ENCODE peak calls at places on chromosomes 12 and 14, in eight cellular contexts. One of them, this sample, is unnamed. For H3K4me1, the result is how much of the 10 kb centered on the place peaks cover.

GRCh38 chr12:6919588-6919987 is 5.2 kb downstream of the ENO2 start:
- DNase-seq in GM23248: no peak
- DNase-seq in mesenchymal stem cell: no peak
- DNase-seq in DND-41: no peak
- DNase-seq in PC-3: no peak
- DNase-seq in NT2/D1: no peak
- DNase-seq in adipocyte: no peak
- DNase-seq in fibroblast of lung: no peak
- DNase-seq in this sample: no peak

GRCh38 chr12:111353026-111353425 is 15.9 kb downstream of the PHETA1 start:
- DNase-seq in GM23248: no peak
- DNase-seq in mesenchymal stem cell: no peak
- DNase-seq in DND-41: no peak
- DNase-seq in PC-3: no peak
- DNase-seq in NT2/D1: no peak
- DNase-seq in adipocyte: no peak
- DNase-seq in fibroblast of lung: no peak
- DNase-seq in this sample: no peak

GRCh38 chr12:112401903-112402498 is 7.4 kb downstream of the RPL6 start:
- DNase-seq in GM23248: no peak
- DNase-seq in mesenchymal stem cell: no peak
- DNase-seq in DND-41: no peak
- DNase-seq in PC-3: no peak
- DNase-seq in NT2/D1: no peak
- DNase-seq in adipocyte: no peak
- DNase-seq in fibroblast of lung: no peak
- DNase-seq in this sample: no peak

GRCh38 chr12:53145861-53146260 is 34.7 kb upstream of the ZNF740 start:
- DNase-seq in GM23248: no peak
- DNase-seq in mesenchymal stem cell: no peak
- DNase-seq in DND-41: no peak
- DNase-seq in PC-3: no peak
- DNase-seq in NT2/D1: no peak
- DNase-seq in adipocyte: no peak
- DNase-seq in fibroblast of lung: no peak
- DNase-seq in this sample: no peak

GRCh38 chr12:8081228-8081920 is 700 bp upstream of the NECAP1 start:
- DNase-seq in GM23248: peak
- DNase-seq in mesenchymal stem cell: peak
- DNase-seq in DND-41: peak
- DNase-seq in PC-3: no peak
- DNase-seq in NT2/D1: no peak
- DNase-seq in adipocyte: peak
- DNase-seq in fibroblast of lung: no peak
- DNase-seq in this sample: peak

GRCh38 chr14:53147208-53147607 is 5.9 kb downstream of the DDHD1 start:
- DNase-seq in GM23248: no peak
- DNase-seq in mesenchymal stem cell: no peak
- DNase-seq in DND-41: no peak
- DNase-seq in PC-3: no peak
- DNase-seq in NT2/D1: no peak
- DNase-seq in adipocyte: no peak
- DNase-seq in fibroblast of lung: no peak
- DNase-seq in this sample: no peak

GRCh38 chr12:41932470-41932991 is 212.1 kb downstream of the GXYLT1 start:
- DNase-seq in GM23248: peak
- DNase-seq in mesenchymal stem cell: peak
- DNase-seq in DND-41: no peak
- DNase-seq in PC-3: peak
- DNase-seq in NT2/D1: no peak
- DNase-seq in adipocyte: no peak
- DNase-seq in fibroblast of lung: peak
- DNase-seq in this sample: peak

GRCh38 chr14:83664389-83664788 is 1865.6 kb upstream of the FLRT2 start:
- DNase-seq in GM23248: no peak
- DNase-seq in mesenchymal stem cell: no peak
- DNase-seq in DND-41: no peak
- DNase-seq in PC-3: no peak
- DNase-seq in NT2/D1: no peak
- DNase-seq in adipocyte: no peak
- DNase-seq in fibroblast of lung: no peak
- DNase-seq in this sample: no peak

GRCh38 chr12:130987151-130987931 is 33.6 kb downstream of the ADGRD1 start:
- DNase-seq in GM23248: no peak
- DNase-seq in mesenchymal stem cell: no peak
- DNase-seq in DND-41: no peak
- DNase-seq in PC-3: no peak
- DNase-seq in NT2/D1: no peak
- DNase-seq in adipocyte: no peak
- DNase-seq in fibroblast of lung: no peak
- DNase-seq in this sample: no peak

GRCh38 chr12:62832528-62832927 is 102.4 kb downstream of the PPM1H start:
- DNase-seq in GM23248: no peak
- DNase-seq in mesenchymal stem cell: no peak
- DNase-seq in DND-41: no peak
- DNase-seq in PC-3: no peak
- DNase-seq in NT2/D1: no peak
- DNase-seq in adipocyte: no peak
- DNase-seq in fibroblast of lung: no peak
- DNase-seq in this sample: no peak

GRCh38 chr12:124233846-124234620 is 60.9 kb upstream of the RFLNA start:
- DNase-seq in GM23248: peak
- DNase-seq in mesenchymal stem cell: peak
- DNase-seq in DND-41: no peak
- DNase-seq in PC-3: no peak
- DNase-seq in NT2/D1: no peak
- DNase-seq in adipocyte: peak
- DNase-seq in fibroblast of lung: peak
- DNase-seq in this sample: no peak

GRCh38 chr12:129717438-129717837 is 186.4 kb downstream of the TMEM132D start:
- DNase-seq in GM23248: no peak
- DNase-seq in mesenchymal stem cell: no peak
- DNase-seq in DND-41: no peak
- DNase-seq in PC-3: no peak
- DNase-seq in NT2/D1: no peak
- DNase-seq in adipocyte: no peak
- DNase-seq in fibroblast of lung: no peak
- DNase-seq in this sample: no peak

GRCh38 chr14:55329999-55330710 is 58.9 kb downstream of the FBXO34 start:
- DNase-seq in GM23248: peak
- DNase-seq in mesenchymal stem cell: no peak
- DNase-seq in DND-41: no peak
- DNase-seq in PC-3: peak
- DNase-seq in NT2/D1: no peak
- DNase-seq in adipocyte: peak
- DNase-seq in fibroblast of lung: peak
- DNase-seq in this sample: no peak

GRCh38 chr14:71119832-71120231 is 212.6 kb downstream of the PCNX1 start:
- DNase-seq in GM23248: peak
- DNase-seq in mesenchymal stem cell: no peak
- DNase-seq in DND-41: no peak
- DNase-seq in PC-3: no peak
- DNase-seq in NT2/D1: no peak
- DNase-seq in adipocyte: no peak
- DNase-seq in fibroblast of lung: no peak
- DNase-seq in this sample: no peak

GRCh38 chr14:93239869-93240677 is 33.0 kb downstream of the UBR7 start:
- DNase-seq in GM23248: peak
- DNase-seq in mesenchymal stem cell: peak
- DNase-seq in DND-41: no peak
- DNase-seq in PC-3: peak
- DNase-seq in NT2/D1: no peak
- DNase-seq in adipocyte: peak
- DNase-seq in fibroblast of lung: peak
- DNase-seq in this sample: no peak

GRCh38 chr14:64734990-64735389 is 30.8 kb downstream of the PLEKHG3 start:
- DNase-seq in GM23248: no peak
- DNase-seq in mesenchymal stem cell: peak
- DNase-seq in DND-41: no peak
- DNase-seq in PC-3: no peak
- DNase-seq in NT2/D1: no peak
- DNase-seq in adipocyte: no peak
- DNase-seq in fibroblast of lung: no peak
- DNase-seq in this sample: no peak

GRCh38 chr12:53054112-53054878 is 4.4 kb downstream of the TNS2 start:
- DNase-seq in GM23248: peak
- DNase-seq in mesenchymal stem cell: peak
- DNase-seq in DND-41: no peak
- DNase-seq in PC-3: peak
- DNase-seq in NT2/D1: peak
- DNase-seq in adipocyte: peak
- DNase-seq in fibroblast of lung: peak
- DNase-seq in this sample: peak

GRCh38 chr12:107448198-107448597 is 237.4 kb upstream of the PWP1 start:
- DNase-seq in GM23248: peak
- DNase-seq in mesenchymal stem cell: no peak
- DNase-seq in DND-41: peak
- DNase-seq in PC-3: peak
- DNase-seq in NT2/D1: peak
- DNase-seq in adipocyte: peak
- DNase-seq in fibroblast of lung: no peak
- DNase-seq in this sample: no peak

GRCh38 chr14:75984674-75985073 is 889 bp upstream of the IFT43 start:
- DNase-seq in GM23248: no peak
- DNase-seq in mesenchymal stem cell: no peak
- DNase-seq in DND-41: no peak
- DNase-seq in PC-3: peak
- DNase-seq in NT2/D1: no peak
- DNase-seq in adipocyte: no peak
- DNase-seq in fibroblast of lung: no peak
- DNase-seq in this sample: no peak

GRCh38 chr14:91869556-91869955 is 2.2 kb upstream of the TC2N start:
- DNase-seq in GM23248: no peak
- DNase-seq in mesenchymal stem cell: peak
- DNase-seq in DND-41: no peak
- DNase-seq in PC-3: no peak
- DNase-seq in NT2/D1: no peak
- DNase-seq in adipocyte: no peak
- DNase-seq in fibroblast of lung: no peak
- DNase-seq in this sample: no peak
- H3K4me1 ChIP-seq in GM23248: under half
- H3K4me1 ChIP-seq in mesenchymal stem cell: under half
- H3K4me1 ChIP-seq in DND-41: half or more
- H3K4me1 ChIP-seq in PC-3: under half
- H3K4me1 ChIP-seq in NT2/D1: under half
- H3K4me1 ChIP-seq in adipocyte: under half
- H3K4me1 ChIP-seq in fibroblast of lung: under half
- H3K4me1 ChIP-seq in this sample: under half

GRCh38 chr14:49897965-49898364 is 5.1 kb downstream of the ARF6 start:
- DNase-seq in GM23248: no peak
- DNase-seq in mesenchymal stem cell: no peak
- DNase-seq in DND-41: no peak
- DNase-seq in PC-3: peak
- DNase-seq in NT2/D1: no peak
- DNase-seq in adipocyte: no peak
- DNase-seq in fibroblast of lung: no peak
- DNase-seq in this sample: peak

GRCh38 chr14:49897414-49897813 is 4.5 kb downstream of the ARF6 start:
- DNase-seq in GM23248: no peak
- DNase-seq in mesenchymal stem cell: no peak
- DNase-seq in DND-41: no peak
- DNase-seq in PC-3: no peak
- DNase-seq in NT2/D1: no peak
- DNase-seq in adipocyte: no peak
- DNase-seq in fibroblast of lung: no peak
- DNase-seq in this sample: no peak

GRCh38 chr14:49895480-49895879 is 2.6 kb downstream of the ARF6 start:
- DNase-seq in GM23248: peak
- DNase-seq in mesenchymal stem cell: no peak
- DNase-seq in DND-41: no peak
- DNase-seq in PC-3: peak
- DNase-seq in NT2/D1: no peak
- DNase-seq in adipocyte: peak
- DNase-seq in fibroblast of lung: no peak
- DNase-seq in this sample: peak

GRCh38 chr14:49898485-49898884 is 5.6 kb downstream of the ARF6 start:
- DNase-seq in GM23248: no peak
- DNase-seq in mesenchymal stem cell: no peak
- DNase-seq in DND-41: no peak
- DNase-seq in PC-3: no peak
- DNase-seq in NT2/D1: no peak
- DNase-seq in adipocyte: no peak
- DNase-seq in fibroblast of lung: no peak
- DNase-seq in this sample: no peak

GRCh38 chr14:49896956-49897355 is 4.1 kb downstream of the ARF6 start:
- DNase-seq in GM23248: no peak
- DNase-seq in mesenchymal stem cell: no peak
- DNase-seq in DND-41: no peak
- DNase-seq in PC-3: no peak
- DNase-seq in NT2/D1: no peak
- DNase-seq in adipocyte: no peak
- DNase-seq in fibroblast of lung: no peak
- DNase-seq in this sample: peak
- H3K9ac ChIP-seq in GM23248: peak
- H3K9ac ChIP-seq in mesenchymal stem cell: peak
- H3K9ac ChIP-seq in DND-41: no peak
- H3K9ac ChIP-seq in PC-3: peak
- H3K9ac ChIP-seq in NT2/D1: peak
- H3K9ac ChIP-seq in adipocyte: peak
- H3K9ac ChIP-seq in fibroblast of lung: no peak
- H3K9ac ChIP-seq in this sample: peak

DNA sequence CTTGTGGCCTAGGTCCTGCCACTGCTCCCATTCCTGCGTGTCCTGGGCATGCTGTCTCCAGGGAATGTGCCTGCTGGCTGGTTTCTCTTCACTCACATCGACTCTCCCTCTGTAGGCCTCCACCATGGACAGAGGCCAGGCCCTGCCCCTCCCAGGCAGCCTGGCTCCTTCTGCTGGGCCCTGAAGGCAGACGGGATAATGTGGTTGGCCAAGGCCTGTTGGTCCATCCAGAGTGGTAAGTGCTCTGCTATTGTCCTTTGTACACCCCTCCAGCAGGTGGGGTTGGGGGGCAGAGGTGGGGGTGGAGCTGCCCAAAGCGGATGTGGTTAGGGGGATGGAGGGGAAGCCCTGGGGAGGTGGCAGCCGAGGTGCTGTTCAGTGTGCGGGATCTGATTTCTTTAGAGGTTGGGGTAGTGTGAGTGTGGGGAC is 9.5 kb upstream of the NR4A1 start:
- DNase-seq in GM23248: peak
- DNase-seq in mesenchymal stem cell: peak
- DNase-seq in DND-41: peak
- DNase-seq in PC-3: no peak
- DNase-seq in NT2/D1: no peak
- DNase-seq in adipocyte: peak
- DNase-seq in fibroblast of lung: no peak
- DNase-seq in this sample: no peak
- H3K4me3 ChIP-seq in GM23248: no peak
- H3K4me3 ChIP-seq in mesenchymal stem cell: no peak
- H3K4me3 ChIP-seq in DND-41: no peak
- H3K4me3 ChIP-seq in PC-3: no peak
- H3K4me3 ChIP-seq in NT2/D1: no peak
- H3K4me3 ChIP-seq in adipocyte: no peak
- H3K4me3 ChIP-seq in fibroblast of lung: no peak
- H3K4me3 ChIP-seq in this sample: no peak

DNA sequence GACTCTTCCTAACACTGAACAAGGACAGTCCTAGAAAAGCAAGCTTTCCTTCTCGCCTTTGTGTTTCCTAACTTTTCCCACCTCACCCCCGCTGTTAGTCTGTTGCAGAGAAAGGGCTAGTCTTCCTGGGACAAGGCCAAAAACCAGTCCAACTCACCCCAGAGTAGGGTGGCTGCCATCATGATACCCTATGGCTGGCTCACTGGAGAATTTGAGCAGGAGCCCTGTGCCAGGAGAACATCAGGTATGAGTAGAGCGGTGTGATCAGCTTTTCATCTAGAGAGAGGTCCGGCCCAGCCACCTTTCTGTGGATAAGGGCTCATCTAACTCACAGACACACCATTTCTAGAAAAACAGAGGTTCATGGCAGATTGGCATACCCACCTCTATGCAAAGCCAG is 16.7 kb upstream of the ZFP36L1 start:
- DNase-seq in GM23248: no peak
- DNase-seq in mesenchymal stem cell: no peak
- DNase-seq in DND-41: no peak
- DNase-seq in PC-3: no peak
- DNase-seq in NT2/D1: no peak
- DNase-seq in adipocyte: no peak
- DNase-seq in fibroblast of lung: no peak
- DNase-seq in this sample: no peak
- H3K4me1 ChIP-seq in GM23248: under half
- H3K4me1 ChIP-seq in mesenchymal stem cell: under half
- H3K4me1 ChIP-seq in DND-41: under half
- H3K4me1 ChIP-seq in PC-3: under half
- H3K4me1 ChIP-seq in NT2/D1: under half
- H3K4me1 ChIP-seq in adipocyte: under half
- H3K4me1 ChIP-seq in fibroblast of lung: under half
- H3K4me1 ChIP-seq in this sample: under half

This sample was measured in colonic mucosa.